ENCODE peak calls at places on chromosomes 1 and 21, in ten cellular contexts. S is thoracic aorta; Y is T1000; R is GOT3; T is colonic mucosa; X is naive thymus-derived CD4-positive, alpha-beta T cell; B is lung; W is fibroblast of lung; V is non-pigmented ciliary epithelial cell; O is Calu3. A is an unnamed sample.

GRCh38 chr1:90007979-90008404 is 13.1 kb downstream of the ZNF326 start:
- DNase-seq in B (no peak), Y (no peak), W (peak; percentile 23), T (no peak), R (no peak), O (no peak), X (no peak), S (no peak), V (no peak), A (no peak)

GRCh38 chr1:115089443-115090340 is at the start of gene TSPAN2:
- DNase-seq in R (no peak), V (no peak), S (peak; percentile 62), T (peak; percentile 69), Y (peak; percentile 39), X (peak; percentile 60), O (peak; percentile 81), B (peak; percentile 53), W (peak; percentile 83), A (peak; percentile 81)

GRCh38 chr1:3614755-3615742 is 3.7 kb upstream of the MEGF6 start:
- DNase-seq in W (no peak), R (no peak), V (no peak), S (no peak), O (peak; percentile 56), Y (no peak), T (no peak), X (no peak), B (no peak), A (no peak)

GRCh38 chr1:156644146-156644545 is 2.2 kb downstream of the BCAN start:
- DNase-seq in O (no peak), Y (no peak), W (no peak), S (no peak), R (no peak), V (no peak), T (no peak), B (no peak), X (no peak), A (no peak)

GRCh38 chr21:45617021-45617930 is 26.2 kb upstream of the PCBP3 start:
- DNase-seq in V (no peak), B (no peak), R (no peak), T (no peak), O (no peak), S (no peak), W (no peak), X (no peak), Y (no peak), A (no peak)

GRCh38 chr1:163071381-163072255 is 2.5 kb downstream of the RGS4 start:
- DNase-seq in B (peak; percentile 42), R (no peak), O (peak; percentile 79), Y (peak; percentile 38), X (peak; percentile 1), W (peak; percentile 90), V (no peak), T (peak; percentile 41), S (peak; percentile 36), A (peak; percentile 33)

GRCh38 chr1:32877211-32878110 is 6.7 kb upstream of the FNDC5 start:
- DNase-seq in B (no peak), X (no peak), Y (no peak), T (no peak), V (no peak), W (no peak), O (no peak), R (no peak), S (no peak), A (no peak)

GRCh38 chr1:81876901-81877750 is 76.4 kb downstream of the ADGRL2 start:
- DNase-seq in R (no peak), X (no peak), B (no peak), Y (no peak), W (peak; percentile 72), O (no peak), V (no peak), S (no peak), T (no peak), A (no peak)

GRCh38 chr1:86429122-86429725 is 5.3 kb downstream of the CLCA2 start:
- DNase-seq in B (no peak), R (no peak), T (no peak), X (no peak), V (no peak), W (peak; percentile 62), S (no peak), Y (no peak), O (no peak), A (no peak)

GRCh38 chr1:53046930-53047329 is 15.1 kb upstream of the PODN start:
- DNase-seq in R (no peak), S (no peak), Y (no peak), X (no peak), V (no peak), O (no peak), B (no peak), T (no peak), W (peak; percentile 84), A (no peak)

GRCh38 chr1:64087768-64088167 is 115.7 kb upstream of the UBE2U start:
- DNase-seq in T (no peak), S (no peak), R (no peak), X (no peak), W (peak; percentile 86), Y (peak; percentile 12), O (no peak), B (no peak), V (no peak), A (no peak)

GRCh38 chr1:9852410-9853301 is 28.9 kb upstream of the CLSTN1 start:
- DNase-seq in Y (peak; percentile 28), S (no peak), T (no peak), O (no peak), W (peak; percentile 74), V (peak; percentile 53), X (no peak), B (no peak), R (no peak), A (no peak)

GRCh38 chr1:12383001-12383400 is 153.2 kb downstream of the VPS13D start:
- DNase-seq in W (no peak), R (no peak), V (no peak), S (no peak), B (no peak), T (no peak), O (no peak), X (no peak), Y (no peak), A (no peak)

GRCh38 chr1:172398193-172398592 is 22.3 kb upstream of the C1orf105 start:
- DNase-seq in W (peak; percentile 64), O (no peak), Y (no peak), B (no peak), X (no peak), S (no peak), V (no peak), T (no peak), R (no peak), A (no peak)

GRCh38 chr1:53390261-53390660 is 62.4 kb upstream of the LRP8 start:
- DNase-seq in S (no peak), W (no peak), V (no peak), T (peak; percentile 25), R (no peak), O (no peak), X (no peak), Y (no peak), B (no peak), A (peak; percentile 39)

GRCh38 chr1:167935252-167936067 is 1.0 kb upstream of the DCAF6 start:
- DNase-seq in W (peak; percentile 45), R (peak; percentile 71), S (no peak), B (no peak), T (peak; percentile 68), X (peak; percentile 48), V (no peak), O (peak; percentile 33), Y (peak; percentile 9), A (peak; percentile 53)

GRCh38 chr1:156766288-156767100 is 841 bp upstream of the PRCC start:
- DNase-seq in W (no peak), S (no peak), O (no peak), B (no peak), X (no peak), Y (no peak), T (peak; percentile 24), V (no peak), R (no peak), A (peak; percentile 69)

GRCh38 chr1:248787430-248787829 is 31.9 kb upstream of the LYPD8 start:
- DNase-seq in X (no peak), R (no peak), V (no peak), T (no peak), S (no peak), W (no peak), O (no peak), Y (no peak), B (no peak), A (no peak)

GRCh38 chr21:33196956-33197374 is 32.8 kb upstream of the IFNAR2 start:
- DNase-seq in X (peak; percentile 70), T (peak; percentile 60), Y (peak; percentile 17), O (peak; percentile 58), R (no peak), S (no peak), W (peak; percentile 55), V (no peak), B (peak; percentile 73), A (no peak)